ENCODE peak calls at places on chromosome 1, in nine cellular contexts. Z is retina; S is RKO; T is HEK293T; X is RPMI8226; J is stimulated activated effector memory CD8-positive, alpha-beta T cell treated with anti-CD3 and anti-CD28 coated beads, Interleukin-12 subunit alpha, Interleukin-12 subunit beta, amount 100 ng/mL, for 72 hours; B is fibroblast of pulmonary artery; I is islet precursor cell; N is HFF-Myc. H is an unnamed sample.

GRCh38 chr1:11279630-11280029 is 6.6 kb downstream of the UBIAD1 start:
- DNase-seq in Z (no peak), S (no peak), T (no peak), X (no peak), J (no peak), B (no peak), I (no peak), N (no peak), H (no peak)

GRCh38 chr1:34983700-34984355 is 1.3 kb downstream of the TMEM35B start:
- DNase-seq in Z (no peak), S (no peak), T (no peak), X (peak; percentile 19), J (no peak), B (peak; percentile 23), I (no peak), N (no peak), H (no peak)

GRCh38 chr1:101310484-101310883 is 73.7 kb downstream of the S1PR1 start:
- DNase-seq in Z (no peak), S (no peak), T (no peak), X (no peak), J (no peak), B (no peak), I (no peak), N (no peak), H (no peak)

GRCh38 chr1:179217943-179218507 is 11.5 kb downstream of the ABL2 start:
- DNase-seq in Z (no peak), S (no peak), T (no peak), X (peak; percentile 29), J (no peak), B (peak; percentile 76), I (no peak), N (no peak), H (no peak)

GRCh38 chr1:220786057-220786336 is 716 bp upstream of the MTARC1 start:
- DNase-seq in Z (no peak), S (no peak), T (no peak), X (no peak), J (no peak), B (no peak), I (no peak), N (no peak), H (no peak)

GRCh38 chr1:221098462-221099406 is 219.5 kb downstream of the HLX start:
- DNase-seq in Z (no peak), S (no peak), T (no peak), X (peak; percentile 8), J (no peak), B (peak; percentile 53), I (no peak), N (no peak), H (no peak)

GRCh38 chr1:23224721-23225648 is 7.7 kb upstream of the HTR1D start:
- DNase-seq in Z (no peak), S (no peak), T (no peak), X (no peak), J (no peak), B (peak; percentile 77), I (peak; percentile 59), N (peak; percentile 52), H (no peak)

GRCh38 chr1:39936724-39937491 is 18.0 kb upstream of the MFSD2A start:
- DNase-seq in Z (no peak), S (no peak), T (no peak), X (no peak), J (no peak), B (no peak), I (no peak), N (no peak), H (no peak)

GRCh38 chr1:155012052-155012546 is 9.5 kb downstream of the ZBTB7B start:
- DNase-seq in Z (peak; percentile 76), S (no peak), T (peak; percentile 63), X (no peak), J (no peak), B (peak; percentile 39), I (peak; percentile 79), N (no peak), H (no peak)